ENCODE peak calls at places on chromosomes 3 and 15, in four cellular contexts. Y is ascending aorta, U is Caco-2, I is cardiac muscle cell. O is an unnamed sample. For H3K36me3 and H3K4me1, the result is how much of the 10 kb centered on the place peaks cover.

GRCh38 chr15:38894260-38894948 is 329.8 kb upstream of the RASGRP1 start:
- DNase-seq in Y (no peak), U (no peak), I (peak), O (no peak)

GRCh38 chr3:172470588-172470987 is 22.3 kb upstream of the GHSR start:
- DNase-seq in Y (no peak), U (no peak), I (no peak), O (no peak)

GRCh38 chr3:138210528-138210927 is 23.4 kb downstream of the ARMC8 start:
- DNase-seq in Y (no peak), U (no peak), I (no peak), O (no peak)

GRCh38 chr3:68206524-68207117 is 552.2 kb upstream of the SUCLG2 start:
- DNase-seq in Y (no peak), U (no peak), I (no peak), O (no peak)

GRCh38 chr15:37133619-37134018 is 33.3 kb upstream of the MEIS2 start:
- DNase-seq in Y (no peak), U (no peak), I (peak), O (no peak)

GRCh38 chr15:59223736-59224135 is 17.1 kb downstream of the LDHAL6B start:
- DNase-seq in Y (no peak), U (no peak), I (peak), O (no peak)

GRCh38 chr3:100833483-100833882 is 124.2 kb downstream of the TFG start:
- DNase-seq in Y (no peak), U (no peak), I (no peak), O (peak)

GRCh38 chr15:65530318-65531111 is at the start of gene HACD3:
- DNase-seq in Y (peak), U (peak), I (peak), O (peak)

GRCh38 chr3:53346514-53346913 is 829 bp downstream of the DCP1A start:
- DNase-seq in Y (no peak), U (no peak), I (no peak), O (peak)

GRCh38 chr15:83066034-83066760 is 855 bp downstream of the BTBD1 start:
- DNase-seq in Y (no peak), U (peak), I (no peak), O (no peak)

GRCh38 chr3:100009285-100010086 is 104.8 kb downstream of the FILIP1L start:
- DNase-seq in Y (no peak), U (no peak), I (no peak), O (no peak)

GRCh38 chr15:26806161-26806560 is 33.3 kb upstream of the GABRB3 start:
- DNase-seq in Y (no peak), U (no peak), I (no peak), O (no peak)

GRCh38 chr15:61374848-61375247 is 145.7 kb upstream of the RORA start:
- DNase-seq in Y (no peak), U (no peak), I (no peak), O (no peak)

GRCh38 chr3:60935709-60936108 is 315.5 kb downstream of the FHIT start:
- DNase-seq in Y (no peak), U (no peak), I (peak), O (no peak)

GRCh38 chr3:196431193-196432136 is 762 bp downstream of the UBXN7 start:
- DNase-seq in Y (no peak), U (peak), I (peak), O (peak)

GRCh38 chr3:10526366-10526765 is 21.0 kb upstream of the ATP2B2 start:
- DNase-seq in Y (no peak), U (no peak), I (no peak), O (no peak)

GRCh38 chr3:107436029-107436428 is 58.8 kb downstream of the CCDC54 start:
- DNase-seq in Y (no peak), U (no peak), I (no peak), O (no peak)

GRCh38 chr3:127387119-127387518 is 99.3 kb upstream of the PRR20G start:
- DNase-seq in Y (no peak), U (no peak), I (no peak), O (no peak)

GRCh38 chr3:147113293-147114045 is 292.9 kb downstream of the ZIC4 start:
- DNase-seq in Y (no peak), U (no peak), I (peak), O (no peak)

GRCh38 chr15:101611007-101611406 is 41.2 kb downstream of the TM2D3 start:
- DNase-seq in Y (no peak), U (no peak), I (no peak), O (no peak)

GRCh38 chr3:50639055-50639494 is 22.1 kb downstream of the MAPKAPK3 start:
- DNase-seq in Y (no peak), U (no peak), I (peak), O (no peak)

GRCh38 chr3:15803913-15804312 is 6.1 kb upstream of the ANKRD28 start:
- DNase-seq in Y (no peak), U (no peak), I (no peak), O (no peak)

GRCh38 chr3:117853923-117854322 is 1144.3 kb downstream of the TUSC7 start:
- DNase-seq in Y (no peak), U (no peak), I (peak), O (peak)

GRCh38 chr15:90581771-90582471 is 52.2 kb downstream of the CRTC3 start:
- DNase-seq in Y (no peak), U (no peak), I (no peak), O (no peak)

GRCh38 chr3:146262711-146263110 is 11.8 kb upstream of the PLSCR4 start:
- DNase-seq in Y (no peak), U (no peak), I (no peak), O (no peak)

GRCh38 chr3:101976473-101976872 is 127.2 kb downstream of the NFKBIZ start:
- DNase-seq in Y (no peak), U (no peak), I (peak), O (no peak)

GRCh38 chr15:94306700-94307650 is 75.6 kb downstream of the MCTP2 start:
- DNase-seq in Y (no peak), U (no peak), I (no peak), O (no peak)

GRCh38 chr3:119279101-119279554 is 15.1 kb upstream of the ARHGAP31 start:
- DNase-seq in Y (no peak), U (no peak), I (peak), O (no peak)

GRCh38 chr15:44215594-44215993 is 20.5 kb upstream of the FRMD5 start:
- DNase-seq in Y (no peak), U (no peak), I (peak), O (no peak)

GRCh38 chr3:122219242-122219872 is 35.9 kb downstream of the CASR start:
- DNase-seq in Y (no peak), U (no peak), I (no peak), O (no peak)

GRCh38 chr15:93378547-93378946 is 289.5 kb upstream of the RGMA start:
- DNase-seq in Y (no peak), U (no peak), I (no peak), O (no peak)

GRCh38 chr15:19943515-19943914 is 598.1 kb downstream of the GOLGA6L6 start:
- DNase-seq in Y (no peak), U (no peak), I (no peak), O (no peak)

GRCh38 chr15:59556405-59556804 is 55.2 kb upstream of the GCNT3 start:
- DNase-seq in Y (no peak), U (no peak), I (no peak), O (no peak)

GRCh38 chr3:176313426-176313825 is 883.9 kb downstream of the TBL1XR1 start:
- DNase-seq in Y (no peak), U (no peak), I (no peak), O (no peak)

GRCh38 chr3:73399666-73400253 is 225.0 kb downstream of the PDZRN3 start:
- DNase-seq in Y (no peak), U (no peak), I (no peak), O (no peak)

GRCh38 chr3:174330303-174330702 is 528.8 kb upstream of the NAALADL2 start:
- DNase-seq in Y (no peak), U (no peak), I (peak), O (no peak)

GRCh38 chr3:59313365-59313764 is 263.5 kb upstream of the CFAP20DC start:
- DNase-seq in Y (no peak), U (peak), I (peak), O (peak)
- TF ChIP-seq CTCF in Y (no peak), U (peak), I (peak), O (peak)

DNA sequence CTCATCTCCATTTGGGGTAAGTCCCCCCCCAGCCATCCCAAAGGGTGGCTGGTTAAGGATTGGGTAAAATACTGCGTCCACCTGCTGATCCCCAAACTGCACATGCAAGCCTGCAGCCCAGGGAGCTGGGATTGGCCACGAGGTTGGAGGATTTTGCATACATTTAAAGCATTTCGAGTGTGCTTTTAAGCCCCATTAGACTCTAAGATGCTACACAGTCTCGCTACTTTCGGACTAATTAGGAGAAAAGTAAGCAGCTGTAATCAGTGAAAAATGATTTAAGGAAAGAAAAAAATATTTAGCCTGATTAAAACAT is 23.9 kb downstream of the SLC6A6 start:
- DNase-seq in Y (no peak), U (no peak), I (no peak), O (no peak)
- H3K36me3 ChIP-seq in Y (under half), U (under half), I (under half), O (under half)

GRCh38 chr3:150414989-150415388 is 6.9 kb downstream of the TSC22D2 start:
- DNase-seq in Y (no peak), U (no peak), I (no peak), O (no peak)
- H3K4me1 ChIP-seq in Y (under half), U (under half), I (under half), O (under half)

GRCh38 chr3:9249273-9250192 is at the start of gene SRGAP3:
- DNase-seq in Y (peak), U (peak), I (peak), O (peak)
- TF ChIP-seq CTCF in Y (peak), U (no peak), I (peak), O (peak)

DNA sequence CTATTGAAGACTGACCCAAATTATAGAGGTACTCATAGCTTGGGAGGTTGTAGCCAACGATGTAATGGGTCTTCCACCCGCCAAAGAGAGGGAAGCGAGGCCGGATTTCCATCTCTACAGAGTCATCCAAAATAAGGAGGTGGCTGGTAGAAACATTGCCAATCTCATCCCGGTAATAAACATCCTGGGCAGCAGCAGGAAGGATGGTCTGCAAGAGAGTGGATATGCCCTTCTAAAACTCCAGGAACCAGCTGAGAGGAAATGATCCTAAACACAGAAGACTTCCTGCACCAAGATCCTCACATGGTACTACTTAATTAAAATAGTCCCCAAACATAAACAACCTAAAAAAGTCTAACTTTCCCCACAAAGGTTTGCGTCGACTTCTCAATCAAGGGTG is 20.7 kb downstream of the RPN1 start:
- DNase-seq in Y (no peak), U (no peak), I (no peak), O (no peak)
- H3K36me3 ChIP-seq in Y (half or more), U (under half), I (under half), O (half or more)

DNA sequence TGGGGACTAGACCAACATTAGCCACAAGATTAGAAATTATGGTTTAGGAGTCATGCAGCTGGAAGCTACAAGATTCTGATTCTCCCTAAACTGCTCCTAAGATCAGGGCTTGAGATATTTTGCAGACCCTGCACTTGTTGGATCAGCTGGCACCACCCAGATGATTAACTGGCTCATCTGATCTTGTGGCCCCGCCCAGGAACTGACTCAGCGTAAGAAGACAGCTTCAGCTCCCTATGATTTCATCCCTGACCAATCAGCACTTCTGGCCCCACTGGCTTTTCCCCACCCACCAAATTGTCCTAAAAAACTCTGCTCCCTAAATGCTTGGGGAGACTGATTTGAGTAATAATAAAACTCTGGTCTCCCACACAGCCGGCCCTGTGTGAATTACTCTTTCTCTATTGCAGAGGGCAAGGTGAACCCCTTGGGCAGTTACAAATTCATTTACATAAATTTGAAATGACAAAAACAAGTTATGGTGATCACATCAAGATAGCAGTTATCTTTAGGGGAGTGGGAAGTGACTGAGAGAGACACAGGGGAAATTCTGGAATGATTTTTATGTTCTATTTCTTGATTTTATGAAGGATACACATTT is 76.5 kb downstream of the CD200R1L start:
- DNase-seq in Y (no peak), U (no peak), I (peak), O (peak)
- H3K4me1 ChIP-seq in Y (under half), U (under half), I (under half), O (under half)

GRCh38 chr3:166902374-166902773 is 477.7 kb downstream of the ZBBX start:
- DNase-seq in Y (no peak), U (no peak), I (no peak), O (no peak)
- TF ChIP-seq CTCF in Y (no peak), U (no peak), I (no peak), O (no peak)

DNA sequence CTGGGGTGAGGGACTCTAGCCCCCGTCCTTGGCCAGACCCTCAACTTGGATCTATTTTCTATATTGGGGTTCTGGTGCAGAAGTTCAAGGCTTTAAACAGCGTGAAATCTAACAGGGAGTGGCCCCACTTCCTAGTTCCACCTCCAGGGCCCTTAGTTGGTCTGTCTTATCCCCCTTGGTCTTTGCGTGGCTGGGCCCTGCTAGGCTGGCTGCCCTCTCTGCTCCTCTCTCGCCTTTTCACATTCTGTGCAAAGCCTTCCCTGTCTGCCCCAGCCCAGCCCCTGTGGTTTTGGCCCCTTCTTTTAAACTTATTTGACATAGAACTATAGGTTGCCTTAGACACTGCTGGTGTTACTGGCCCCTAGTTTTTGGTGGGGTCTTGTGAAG is 5.6 kb downstream of the PPCDC start:
- DNase-seq in Y (no peak), U (no peak), I (no peak), O (no peak)
- H3K36me3 ChIP-seq in Y (under half), U (under half), I (under half), O (under half)

GRCh38 chr15:62509395-62509973 is 344.4 kb upstream of the C2CD4B start:
- DNase-seq in Y (no peak), U (no peak), I (no peak), O (no peak)

GRCh38 chr15:62506217-62506805 is 341.2 kb upstream of the C2CD4B start:
- DNase-seq in Y (no peak), U (peak), I (peak), O (no peak)

GRCh38 chr15:62502451-62502850 is 337.4 kb upstream of the C2CD4B start:
- DNase-seq in Y (no peak), U (no peak), I (no peak), O (no peak)

GRCh38 chr15:62503451-62503850 is 338.4 kb upstream of the C2CD4B start:
- DNase-seq in Y (no peak), U (no peak), I (peak), O (peak)

DNA sequence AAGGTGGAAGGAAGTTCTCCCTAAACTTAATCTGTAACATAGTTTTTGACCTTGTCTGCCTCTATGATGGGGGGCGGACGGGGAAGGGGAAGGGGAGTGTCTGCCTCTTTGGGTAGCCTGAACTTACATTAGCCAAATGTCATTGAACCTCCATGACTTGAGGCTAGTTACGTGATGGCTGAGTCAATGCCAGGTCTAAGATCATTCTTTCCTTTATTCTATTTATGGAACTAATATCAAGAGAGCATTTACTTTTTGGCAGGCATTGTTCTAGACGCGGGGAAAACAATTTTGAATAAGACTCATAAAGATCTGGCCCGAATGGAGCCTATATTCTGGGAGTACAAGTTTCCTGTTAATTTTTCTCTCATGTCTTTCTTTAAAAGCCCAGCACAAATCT is 340.7 kb upstream of the C2CD4B start:
- DNase-seq in Y (no peak), U (no peak), I (peak), O (no peak)
- H3K4me1 ChIP-seq in Y (under half), U (half or more), I (half or more), O (under half)

O was measured in BE2C.